ENCODE peak calls at places on chromosomes 1 and 21, in nine cellular contexts. P is right atrium auricular region; V is left lung; A is Peyer's patch; Z is heart left ventricle; E is fibroblast of lung; J is neural progenitor cell; R is CD8-positive, alpha-beta T cell; G is psoas muscle. L is an unnamed sample.

GRCh38 chr21:36064085-36064460 is 3.7 kb upstream of the SETD4 start:
- DNase-seq in G (no peak), Z (no peak), A (no peak), P (no peak), E (no peak), V (no peak), J (no peak), R (no peak), L (no peak)

GRCh38 chr1:93648656-93649055 is 33.0 kb downstream of the BCAR3 start:
- DNase-seq in A (no peak), G (no peak), V (no peak), P (no peak), Z (no peak), E (no peak), R (peak; percentile 37), J (no peak), L (no peak)

GRCh38 chr21:44421901-44422840 is 33.1 kb upstream of the LRRC3 start:
- DNase-seq in E (no peak), G (peak; percentile 19), Z (peak; percentile 9), J (no peak), V (peak; percentile 21), R (no peak), P (no peak), A (peak; percentile 35), L (no peak)

GRCh38 chr1:27668808-27669723 is 2.9 kb downstream of the IFI6 start:
- DNase-seq in G (peak; percentile 87), J (peak; percentile 78), E (peak; percentile 32), P (peak; percentile 83), R (peak; percentile 93), A (peak; percentile 88), V (peak; percentile 78), Z (peak; percentile 80), L (peak; percentile 74)

GRCh38 chr1:96236156-96236739 is 485.3 kb upstream of the PTBP2 start:
- DNase-seq in R (no peak), E (peak; percentile 56), P (no peak), G (no peak), A (no peak), Z (no peak), J (peak; percentile 56), V (peak; percentile 33), L (no peak)

GRCh38 chr21:29378814-29379213 is 80.1 kb downstream of the BACH1 start:
- DNase-seq in R (no peak), G (no peak), Z (no peak), V (no peak), E (peak; percentile 41), J (no peak), A (no peak), P (no peak), L (no peak)

GRCh38 chr1:95561244-95561840 is 327.3 kb downstream of the RWDD3 start:
- DNase-seq in Z (no peak), J (no peak), P (no peak), R (no peak), A (no peak), E (no peak), G (no peak), V (no peak), L (no peak)

GRCh38 chr1:1603671-1604373 is 3.9 kb upstream of the FNDC10 start:
- DNase-seq in P (no peak), G (no peak), R (no peak), E (no peak), V (no peak), Z (no peak), A (no peak), J (no peak), L (no peak)

GRCh38 chr1:205375816-205376545 is 19.3 kb upstream of the KLHDC8A start:
- DNase-seq in P (no peak), J (peak; percentile 79), Z (no peak), A (no peak), G (no peak), E (peak; percentile 66), V (no peak), R (peak; percentile 31), L (no peak)

GRCh38 chr1:153735090-153735420 is 7.2 kb downstream of the INTS3 start:
- DNase-seq in E (no peak), G (no peak), P (no peak), R (no peak), J (no peak), V (no peak), Z (no peak), A (no peak), L (no peak)

GRCh38 chr21:42855143-42855936 is 24.0 kb downstream of the WDR4 start:
- DNase-seq in Z (no peak), P (no peak), G (no peak), A (no peak), J (no peak), E (no peak), V (peak; percentile 80), R (no peak), L (no peak)

GRCh38 chr1:93680121-93681094 is 1.2 kb downstream of the BCAR3 start:
- DNase-seq in Z (peak; percentile 80), E (peak; percentile 90), P (peak; percentile 93), J (peak; percentile 93), V (peak; percentile 85), R (no peak), A (peak; percentile 79), G (peak; percentile 83), L (no peak)

GRCh38 chr21:26835027-26835713 is 10.0 kb downstream of the ADAMTS1 start:
- DNase-seq in V (no peak), A (no peak), P (no peak), Z (peak; percentile 29), R (no peak), G (no peak), E (peak; percentile 77), J (no peak), L (no peak)
- H3K4me3 ChIP-seq in V (no peak overlapping the region), A (no peak overlapping the region), P (no peak overlapping the region), Z (no peak overlapping the region), R (no peak overlapping the region), G (no peak overlapping the region), E (no peak overlapping the region), J (no peak overlapping the region), L (no peak overlapping the region)

GRCh38 chr1:2856821-2857290 is 55.4 kb upstream of the TTC34 start:
- DNase-seq in R (no peak), Z (no peak), G (peak; percentile 35), P (no peak), A (no peak), J (no peak), V (no peak), E (no peak), L (no peak)

GRCh38 chr1:2859219-2859880 is 57.9 kb upstream of the TTC34 start:
- DNase-seq in R (no peak), J (no peak), P (no peak), G (peak; percentile 29), E (no peak), A (no peak), Z (no peak), V (no peak), L (no peak)

GRCh38 chr1:2857521-2857920 is 56.0 kb upstream of the TTC34 start:
- DNase-seq in V (no peak), A (no peak), G (peak; percentile 26), E (no peak), P (no peak), Z (no peak), R (no peak), J (no peak), L (no peak)

GRCh38 chr1:2859881-2860430 is 58.5 kb upstream of the TTC34 start:
- DNase-seq in R (no peak), J (no peak), A (no peak), Z (no peak), P (no peak), G (peak; percentile 6), V (no peak), E (no peak), L (no peak)

DNA sequence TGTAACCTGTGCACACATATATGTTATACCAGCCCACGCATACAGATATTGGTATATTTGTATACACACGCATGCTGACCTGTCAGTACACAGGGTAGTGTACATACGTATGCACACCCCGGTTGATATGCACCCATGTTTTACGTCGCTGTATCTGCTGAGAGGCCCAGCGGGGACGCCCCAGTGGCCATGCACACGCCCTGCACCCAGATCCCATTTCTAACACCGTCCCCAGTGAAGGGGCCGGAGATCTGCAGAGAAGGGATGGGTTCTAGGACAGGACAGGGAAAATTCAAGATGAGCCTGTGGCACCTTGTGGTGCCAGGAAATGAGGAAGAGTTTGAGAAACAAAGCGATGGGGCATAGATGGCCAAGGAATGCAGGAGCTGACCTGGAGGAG is 57.2 kb upstream of the TTC34 start:
- DNase-seq in G (no peak), R (no peak), J (no peak), A (no peak), P (no peak), V (no peak), E (no peak), Z (no peak), L (no peak)
- H3K9me3 ChIP-seq in G (no peaks in the 10 kb centered on the region), R (no peaks in the 10 kb centered on the region), J (peaks cover 5% of the 10 kb centered on the region), A (no peaks in the 10 kb centered on the region), P (no peaks in the 10 kb centered on the region), V (no peaks in the 10 kb centered on the region), E (no peaks in the 10 kb centered on the region), Z (no peaks in the 10 kb centered on the region), L (no peaks in the 10 kb centered on the region)

DNA sequence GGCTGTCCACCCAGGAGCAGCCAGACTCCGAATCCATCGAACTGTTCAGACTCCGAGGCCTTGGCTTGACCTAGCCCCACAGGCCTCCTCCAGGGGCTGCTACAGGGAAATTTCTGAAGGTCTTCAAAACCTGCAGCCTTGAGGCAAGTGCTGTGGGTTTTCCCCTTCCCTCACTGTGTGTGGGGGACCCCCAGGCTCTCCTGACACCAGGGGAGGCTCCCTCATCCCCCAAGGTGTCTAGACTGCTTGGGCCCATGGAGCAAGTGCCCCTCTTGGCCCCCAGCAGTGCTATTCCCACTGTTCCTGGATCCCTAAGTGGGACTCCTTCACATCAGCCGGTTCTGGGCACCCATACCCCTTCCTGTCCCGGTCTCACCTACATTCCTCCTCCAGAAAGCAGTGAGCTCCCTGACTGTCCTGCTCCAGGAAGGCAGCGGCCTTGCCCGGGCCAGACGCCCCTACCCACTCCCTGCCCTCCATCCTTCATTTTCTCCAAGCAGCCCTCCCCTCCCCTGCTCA is 814 bp downstream of the PAQR7 start:
- DNase-seq in V (no peak), G (peak; percentile 45), A (no peak), P (no peak), Z (no peak), E (no peak), J (no peak), R (no peak), L (no peak)
- H3K4me1 ChIP-seq in V (peaks cover 59% of the 10 kb centered on the region), G (peaks cover 17% of the 10 kb centered on the region), A (peaks cover 11% of the 10 kb centered on the region), P (no peaks in the 10 kb centered on the region), Z (peaks cover 31% of the 10 kb centered on the region), E (peaks cover 23% of the 10 kb centered on the region), J (peaks cover 13% of the 10 kb centered on the region), R (peaks cover 11% of the 10 kb centered on the region), L (peaks cover 11% of the 10 kb centered on the region)

GRCh38 chr1:110005971-110006370 is 21.4 kb downstream of the AHCYL1 start:
- DNase-seq in E (peak; percentile 44), A (no peak), Z (no peak), J (no peak), V (no peak), P (no peak), G (no peak), R (no peak), L (no peak)

GRCh38 chr1:110006516-110006915 is 22.0 kb downstream of the AHCYL1 start:
- DNase-seq in Z (no peak), V (no peak), P (no peak), R (no peak), A (no peak), G (no peak), J (no peak), E (no peak), L (no peak)

GRCh38 chr1:110002695-110003094 is 18.1 kb downstream of the AHCYL1 start:
- DNase-seq in V (no peak), Z (no peak), J (no peak), A (no peak), R (no peak), P (no peak), E (no peak), G (no peak), L (no peak)

GRCh38 chr1:110003747-110004428 is 19.3 kb downstream of the AHCYL1 start:
- DNase-seq in A (peak; percentile 63), E (peak; percentile 99), J (peak; percentile 65), G (peak; percentile 91), V (peak; percentile 75), Z (peak; percentile 33), P (peak; percentile 87), R (no peak), L (no peak)

GRCh38 chr1:110004583-110004982 is 20.0 kb downstream of the AHCYL1 start:
- DNase-seq in E (no peak), A (no peak), P (no peak), Z (no peak), V (no peak), R (no peak), G (no peak), J (no peak), L (no peak)
- H3K4me3 ChIP-seq in E (peak overlapping the region; percentile 20), A (no peak overlapping the region), P (no peak overlapping the region), Z (no peak overlapping the region), V (peak overlapping the region; percentile 27), R (no peak overlapping the region), G (peak overlapping the region; percentile 69), J (peak overlapping the region; percentile 6), L (no peak overlapping the region)